ENCODE peak calls at places on chromosome X, in eight cellular contexts. M is PC-3; U is CD8-positive, alpha-beta memory T cell; J is esophagus squamous epithelium; R is adipocyte; A is right lobe of liver; P is uterus; F is IMR-90. G is an unnamed sample. For H3K36me3, the result is how much of the 10 kb centered on the place peaks cover.

GRCh38 chrX:39905475-39905889 is 192.3 kb downstream of the BCOR start:
- DNase-seq in R (no peak), P (peak), J (no peak), A (peak), U (no peak), M (peak), F (peak), G (no peak)

GRCh38 chrX:118495958-118496762 is 545 bp downstream of the DOCK11 start:
- DNase-seq in J (peak), M (peak), P (peak), A (peak), U (peak), F (no peak), R (peak), G (peak)

GRCh38 chrX:11193035-11193469 is 81.9 kb downstream of the HCCS start:
- DNase-seq in R (peak), U (no peak), M (peak), P (no peak), A (no peak), J (no peak), F (peak), G (no peak)

GRCh38 chrX:85429066-85429465 is 49.6 kb upstream of the POF1B start:
- DNase-seq in P (no peak), A (no peak), M (no peak), U (no peak), R (no peak), J (no peak), F (no peak), G (no peak)

GRCh38 chrX:100673397-100673953 is 29.5 kb downstream of the SRPX2 start:
- DNase-seq in M (peak), J (no peak), A (no peak), R (peak), F (peak), U (no peak), P (no peak), G (no peak)

GRCh38 chrX:68980906-68981616 is 152.2 kb downstream of the EFNB1 start:
- DNase-seq in R (no peak), U (no peak), J (no peak), M (no peak), F (no peak), P (no peak), A (no peak), G (no peak)

GRCh38 chrX:6024204-6024603 is 204.5 kb downstream of the NLGN4X start:
- DNase-seq in J (no peak), A (no peak), P (no peak), U (no peak), F (no peak), R (no peak), M (peak), G (no peak)

GRCh38 chrX:153063315-153063714 is 7.0 kb downstream of the PNMA3 start:
- DNase-seq in U (no peak), J (no peak), F (peak), M (no peak), P (no peak), A (no peak), R (peak), G (no peak)

GRCh38 chrX:111352424-111352823 is 59.6 kb downstream of the DCX start:
- DNase-seq in U (no peak), P (peak), A (peak), M (peak), F (no peak), J (no peak), R (no peak), G (peak)

GRCh38 chrX:38768079-38768478 is 33.2 kb upstream of the MID1IP1 start:
- DNase-seq in M (peak), J (no peak), P (no peak), A (no peak), F (peak), U (no peak), R (peak), G (no peak)

GRCh38 chrX:150990910-150991309 is 7.8 kb downstream of the HMGB3 start:
- DNase-seq in F (no peak), J (no peak), P (no peak), M (no peak), A (no peak), R (no peak), U (no peak), G (no peak)

GRCh38 chrX:78747471-78747870 is at the start of gene LPAR4:
- DNase-seq in F (no peak), M (peak), U (no peak), P (no peak), J (no peak), A (no peak), R (no peak), G (no peak)

GRCh38 chrX:133985164-133986007 is at the start of gene GPC3:
- DNase-seq in R (peak), M (no peak), F (peak), U (peak), P (peak), A (peak), J (no peak), G (no peak)

GRCh38 chrX:46617906-46618305 is 44.3 kb downstream of the CHST7 start:
- DNase-seq in R (no peak), U (no peak), M (no peak), P (no peak), J (no peak), F (no peak), A (no peak), G (no peak)

GRCh38 chrX:375181-376036 is 11.3 kb downstream of the PPP2R3B start:
- DNase-seq in U (no peak), J (no peak), A (no peak), F (no peak), P (no peak), R (no peak), M (no peak), G (no peak)
- H3K4me3 ChIP-seq in U (no peak), J (no peak), A (no peak), F (no peak), P (no peak), R (no peak), M (no peak), G (no peak)

GRCh38 chrX:154349359-154349935 is 25.0 kb downstream of the FLNA start:
- DNase-seq in U (peak), J (no peak), M (no peak), A (no peak), P (peak), R (no peak), F (no peak), G (peak)

GRCh38 chrX:154348114-154348531 is 26.3 kb downstream of the FLNA start:
- DNase-seq in J (no peak), M (no peak), F (no peak), A (no peak), P (peak), U (no peak), R (no peak), G (peak)

GRCh38 chrX:154349979-154350378 is 24.5 kb downstream of the FLNA start:
- DNase-seq in J (no peak), P (peak), A (no peak), M (no peak), U (no peak), R (no peak), F (no peak), G (peak)

GRCh38 chrX:154350429-154351182 is 23.8 kb downstream of the FLNA start:
- DNase-seq in J (no peak), M (no peak), U (no peak), F (no peak), P (peak), R (no peak), A (no peak), G (peak)

GRCh38 chrX:154348646-154349358 is 25.6 kb downstream of the FLNA start:
- DNase-seq in A (no peak), U (peak), J (no peak), R (no peak), M (no peak), F (no peak), P (peak), G (peak)
- H3K36me3 ChIP-seq in A (under half), U (under half), J (under half), R (half or more), M (under half), F (half or more), P (under half), G (under half)

GRCh38 chrX:50876551-50876950 is 34.0 kb upstream of the BMP15 start:
- DNase-seq in M (no peak), R (no peak), U (no peak), A (no peak), P (no peak), F (no peak), J (no peak), G (no peak)

GRCh38 chrX:50877310-50877709 is 33.2 kb upstream of the BMP15 start:
- DNase-seq in R (peak), P (no peak), U (no peak), J (no peak), A (no peak), M (peak), F (no peak), G (no peak)

DNA sequence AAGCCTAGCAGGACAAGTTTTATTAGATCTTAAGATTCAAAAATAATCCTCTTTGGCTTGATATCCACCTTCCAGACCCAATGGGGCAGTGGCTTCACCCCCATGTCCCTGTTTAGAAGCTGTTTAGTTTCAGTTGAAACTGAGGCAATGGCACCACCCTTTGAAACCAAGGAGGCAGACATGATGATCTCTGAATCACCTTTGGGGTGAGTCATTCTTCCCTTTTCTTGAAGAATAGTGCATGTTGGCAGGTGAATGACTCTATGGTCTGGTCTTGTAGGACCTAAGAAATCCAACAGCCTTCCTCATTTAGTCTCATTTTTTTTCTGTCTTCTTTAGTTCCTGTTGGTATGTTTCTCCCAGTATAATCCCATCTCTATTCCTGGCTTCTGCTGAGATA is 29.5 kb upstream of the BMP15 start:
- DNase-seq in M (peak), F (no peak), P (no peak), J (no peak), R (no peak), A (no peak), U (no peak), G (no peak)
- H3K4me3 ChIP-seq in M (no peak), F (no peak), P (no peak), J (no peak), R (no peak), A (no peak), U (no peak), G (no peak)

GRCh38 chrX:65723706-65724105 is 56.3 kb downstream of the MSN start:
- DNase-seq in R (peak), A (no peak), U (peak), J (no peak), F (peak), P (no peak), M (no peak), G (no peak)
- H3K36me3 ChIP-seq in R (under half), A (under half), U (under half), J (under half), F (under half), P (under half), M (under half), G (under half)

G was measured in left lung.